ENCODE peak calls at places on chromosomes 13 and 19, in ten cellular contexts. One of them, this sample, is unnamed.

GRCh38 chr13:47484564-47484963 is 516.5 kb downstream of the SUCLA2 start:
- DNase-seq in AG04450: peak; percentile 52
- DNase-seq in PC-9: no peak
- DNase-seq in CD4-positive, alpha-beta T cell: no peak
- DNase-seq in endothelial cell: no peak
- DNase-seq in nephron progenitor cell: no peak
- DNase-seq in heart left ventricle: no peak
- DNase-seq in psoas muscle: no peak
- DNase-seq in cardiac fibroblast: peak; percentile 56
- DNase-seq in activated B cell treated with CpG ODN at 0.5 μM for 24 hours: no peak
- DNase-seq in this sample: no peak

GRCh38 chr19:18053571-18054219 is 33.0 kb downstream of the IL12RB1 start:
- DNase-seq in AG04450: no peak
- DNase-seq in psoas muscle: no peak
- DNase-seq in CD4-positive, alpha-beta T cell: no peak
- DNase-seq in nephron progenitor cell: no peak
- DNase-seq in activated B cell treated with CpG ODN at 0.5 μM for 24 hours: no peak
- DNase-seq in endothelial cell: no peak
- DNase-seq in cardiac fibroblast: peak; percentile 27
- DNase-seq in PC-9: peak; percentile 49
- DNase-seq in heart left ventricle: no peak
- DNase-seq in this sample: no peak

GRCh38 chr19:12065100-12065538 is 588 bp downstream of the ZNF844 start:
- DNase-seq in PC-9: peak; percentile 36
- DNase-seq in nephron progenitor cell: peak; percentile 33
- DNase-seq in cardiac fibroblast: peak; percentile 54
- DNase-seq in CD4-positive, alpha-beta T cell: no peak
- DNase-seq in AG04450: no peak
- DNase-seq in heart left ventricle: peak; percentile 30
- DNase-seq in psoas muscle: peak; percentile 58
- DNase-seq in endothelial cell: no peak
- DNase-seq in activated B cell treated with CpG ODN at 0.5 μM for 24 hours: no peak
- DNase-seq in this sample: no peak

GRCh38 chr13:112984954-112985802 is 16.2 kb downstream of the MCF2L start:
- DNase-seq in cardiac fibroblast: no peak
- DNase-seq in psoas muscle: no peak
- DNase-seq in activated B cell treated with CpG ODN at 0.5 μM for 24 hours: no peak
- DNase-seq in heart left ventricle: no peak
- DNase-seq in endothelial cell: no peak
- DNase-seq in PC-9: no peak
- DNase-seq in nephron progenitor cell: no peak
- DNase-seq in CD4-positive, alpha-beta T cell: no peak
- DNase-seq in AG04450: no peak
- DNase-seq in this sample: no peak

GRCh38 chr13:19961924-19962323 is 3.4 kb downstream of the ZMYM2 start:
- DNase-seq in cardiac fibroblast: no peak
- DNase-seq in activated B cell treated with CpG ODN at 0.5 μM for 24 hours: no peak
- DNase-seq in PC-9: no peak
- DNase-seq in psoas muscle: no peak
- DNase-seq in CD4-positive, alpha-beta T cell: no peak
- DNase-seq in endothelial cell: no peak
- DNase-seq in AG04450: no peak
- DNase-seq in nephron progenitor cell: no peak
- DNase-seq in heart left ventricle: no peak
- DNase-seq in this sample: no peak

GRCh38 chr19:47247308-47247990 is 8.9 kb upstream of the CCDC9 start:
- DNase-seq in psoas muscle: peak; percentile 89
- DNase-seq in CD4-positive, alpha-beta T cell: peak; percentile 61
- DNase-seq in nephron progenitor cell: peak; percentile 81
- DNase-seq in AG04450: peak; percentile 49
- DNase-seq in heart left ventricle: peak; percentile 74
- DNase-seq in PC-9: peak; percentile 45
- DNase-seq in cardiac fibroblast: peak; percentile 87
- DNase-seq in endothelial cell: peak; percentile 78
- DNase-seq in activated B cell treated with CpG ODN at 0.5 μM for 24 hours: peak; percentile 75
- DNase-seq in this sample: peak; percentile 83

GRCh38 chr13:110265682-110266430 is 41.1 kb downstream of the COL4A1 start:
- DNase-seq in AG04450: no peak
- DNase-seq in activated B cell treated with CpG ODN at 0.5 μM for 24 hours: no peak
- DNase-seq in psoas muscle: peak; percentile 84
- DNase-seq in PC-9: no peak
- DNase-seq in endothelial cell: no peak
- DNase-seq in nephron progenitor cell: no peak
- DNase-seq in heart left ventricle: peak; percentile 61
- DNase-seq in cardiac fibroblast: no peak
- DNase-seq in CD4-positive, alpha-beta T cell: no peak
- DNase-seq in this sample: no peak

GRCh38 chr19:17058236-17058635 is 17.0 kb downstream of the HAUS8 start:
- DNase-seq in activated B cell treated with CpG ODN at 0.5 μM for 24 hours: no peak
- DNase-seq in AG04450: no peak
- DNase-seq in cardiac fibroblast: peak; percentile 40
- DNase-seq in endothelial cell: no peak
- DNase-seq in PC-9: no peak
- DNase-seq in heart left ventricle: no peak
- DNase-seq in nephron progenitor cell: no peak
- DNase-seq in psoas muscle: no peak
- DNase-seq in CD4-positive, alpha-beta T cell: no peak
- DNase-seq in this sample: no peak

DNA sequence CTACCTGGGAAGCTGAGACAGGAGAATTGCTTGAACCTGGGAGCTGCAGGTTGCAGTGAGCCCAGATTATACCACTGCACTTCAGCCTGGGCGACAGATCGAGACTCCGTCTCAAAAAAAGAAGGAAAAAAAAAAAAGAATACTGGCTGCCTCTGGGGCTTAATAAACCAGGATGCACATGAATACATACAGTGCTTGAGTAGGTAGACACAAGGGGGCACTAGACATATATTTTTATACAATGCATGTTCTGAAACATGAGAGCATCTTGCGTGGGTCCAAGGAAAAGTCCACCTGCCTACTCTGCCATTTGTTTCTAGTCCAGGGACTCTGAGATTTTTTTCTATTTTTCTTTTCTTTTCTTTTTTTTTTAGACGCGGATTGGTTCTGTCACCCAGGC is 31.2 kb downstream of the KEAP1 start:
- DNase-seq in PC-9: no peak
- DNase-seq in psoas muscle: no peak
- DNase-seq in endothelial cell: no peak
- DNase-seq in AG04450: no peak
- DNase-seq in cardiac fibroblast: peak; percentile 71
- DNase-seq in nephron progenitor cell: no peak
- DNase-seq in heart left ventricle: no peak
- DNase-seq in activated B cell treated with CpG ODN at 0.5 μM for 24 hours: no peak
- DNase-seq in CD4-positive, alpha-beta T cell: no peak
- DNase-seq in this sample: no peak
- TF ChIP-seq CTCF in PC-9: peak; percentile 65
- TF ChIP-seq CTCF in psoas muscle: peak; percentile 23
- TF ChIP-seq CTCF in endothelial cell: no peak
- TF ChIP-seq CTCF in AG04450: peak; percentile 56
- TF ChIP-seq CTCF in cardiac fibroblast: peak; percentile 49
- TF ChIP-seq CTCF in nephron progenitor cell: peak; percentile 21
- TF ChIP-seq CTCF in heart left ventricle: no peak
- TF ChIP-seq CTCF in activated B cell treated with CpG ODN at 0.5 μM for 24 hours: no peak
- TF ChIP-seq CTCF in CD4-positive, alpha-beta T cell: peak; percentile 38
- TF ChIP-seq CTCF in this sample: peak; percentile 34

GRCh38 chr19:23286477-23286876 is 36.3 kb upstream of the ZNF724 start:
- DNase-seq in psoas muscle: no peak
- DNase-seq in endothelial cell: no peak
- DNase-seq in activated B cell treated with CpG ODN at 0.5 μM for 24 hours: no peak
- DNase-seq in PC-9: no peak
- DNase-seq in cardiac fibroblast: no peak
- DNase-seq in AG04450: no peak
- DNase-seq in nephron progenitor cell: no peak
- DNase-seq in heart left ventricle: no peak
- DNase-seq in CD4-positive, alpha-beta T cell: no peak
- DNase-seq in this sample: no peak
- TF ChIP-seq CTCF in psoas muscle: no peak
- TF ChIP-seq CTCF in endothelial cell: peak; percentile 49
- TF ChIP-seq CTCF in activated B cell treated with CpG ODN at 0.5 μM for 24 hours: no peak
- TF ChIP-seq CTCF in PC-9: peak; percentile 61
- TF ChIP-seq CTCF in cardiac fibroblast: peak; percentile 38
- TF ChIP-seq CTCF in AG04450: peak; percentile 37
- TF ChIP-seq CTCF in nephron progenitor cell: peak; percentile 19
- TF ChIP-seq CTCF in heart left ventricle: no peak
- TF ChIP-seq CTCF in CD4-positive, alpha-beta T cell: peak; percentile 36
- TF ChIP-seq CTCF in this sample: no peak

GRCh38 chr19:55161571-55162322 is 4.2 kb upstream of the TNNI3 start:
- DNase-seq in AG04450: no peak
- DNase-seq in psoas muscle: peak; percentile 50
- DNase-seq in nephron progenitor cell: no peak
- DNase-seq in activated B cell treated with CpG ODN at 0.5 μM for 24 hours: no peak
- DNase-seq in heart left ventricle: no peak
- DNase-seq in endothelial cell: no peak
- DNase-seq in CD4-positive, alpha-beta T cell: no peak
- DNase-seq in PC-9: no peak
- DNase-seq in cardiac fibroblast: no peak
- DNase-seq in this sample: no peak

GRCh38 chr19:55169136-55169535 is 2.7 kb upstream of the DNAAF3 start:
- DNase-seq in AG04450: no peak
- DNase-seq in cardiac fibroblast: no peak
- DNase-seq in nephron progenitor cell: no peak
- DNase-seq in endothelial cell: no peak
- DNase-seq in PC-9: no peak
- DNase-seq in CD4-positive, alpha-beta T cell: no peak
- DNase-seq in heart left ventricle: no peak
- DNase-seq in activated B cell treated with CpG ODN at 0.5 μM for 24 hours: no peak
- DNase-seq in psoas muscle: no peak
- DNase-seq in this sample: no peak

GRCh38 chr19:55160986-55161365 is 3.4 kb upstream of the TNNI3 start:
- DNase-seq in endothelial cell: no peak
- DNase-seq in nephron progenitor cell: no peak
- DNase-seq in psoas muscle: no peak
- DNase-seq in AG04450: no peak
- DNase-seq in CD4-positive, alpha-beta T cell: no peak
- DNase-seq in heart left ventricle: no peak
- DNase-seq in PC-9: no peak
- DNase-seq in activated B cell treated with CpG ODN at 0.5 μM for 24 hours: no peak
- DNase-seq in cardiac fibroblast: no peak
- DNase-seq in this sample: no peak

GRCh38 chr19:55166530-55167268 is at the start of gene DNAAF3:
- DNase-seq in PC-9: peak; percentile 96
- DNase-seq in heart left ventricle: peak; percentile 93
- DNase-seq in CD4-positive, alpha-beta T cell: peak; percentile 75
- DNase-seq in AG04450: peak; percentile 90
- DNase-seq in nephron progenitor cell: peak; percentile 98
- DNase-seq in cardiac fibroblast: peak; percentile 98
- DNase-seq in endothelial cell: peak; percentile 98
- DNase-seq in psoas muscle: peak; percentile 97
- DNase-seq in activated B cell treated with CpG ODN at 0.5 μM for 24 hours: no peak
- DNase-seq in this sample: peak; percentile 98

DNA sequence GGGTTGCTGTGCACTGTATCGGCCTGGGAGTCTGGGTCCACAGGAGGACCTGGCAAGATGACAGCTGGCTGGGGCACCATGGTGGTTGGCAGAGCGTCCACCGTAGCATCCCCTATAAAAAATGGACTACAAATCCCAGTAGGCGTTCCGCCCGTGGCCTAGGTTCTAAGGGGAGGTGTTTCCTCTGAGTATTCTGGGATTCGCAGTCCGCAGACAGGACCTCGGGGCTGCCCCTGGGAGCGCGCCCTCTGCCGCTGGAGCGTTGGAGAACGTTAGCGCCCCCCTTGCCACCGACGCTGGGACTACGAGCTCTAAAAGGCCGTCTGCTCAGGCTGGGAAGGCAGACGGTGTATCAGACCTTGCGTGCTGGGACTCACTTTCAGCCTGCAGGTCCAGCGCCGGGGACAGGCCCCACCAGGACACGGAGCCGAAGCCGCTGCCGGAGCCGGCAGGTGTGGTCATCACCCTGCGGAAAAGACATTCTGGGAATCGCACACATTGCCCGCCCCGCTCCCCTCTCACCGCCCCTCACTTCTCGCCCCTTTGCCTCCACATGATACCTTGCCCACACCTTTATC is 372 bp downstream of the DNAAF3 start:
- DNase-seq in CD4-positive, alpha-beta T cell: peak; percentile 50
- DNase-seq in heart left ventricle: peak; percentile 72
- DNase-seq in activated B cell treated with CpG ODN at 0.5 μM for 24 hours: no peak
- DNase-seq in cardiac fibroblast: peak; percentile 77
- DNase-seq in nephron progenitor cell: peak; percentile 83
- DNase-seq in psoas muscle: peak; percentile 81
- DNase-seq in PC-9: peak; percentile 82
- DNase-seq in AG04450: no peak
- DNase-seq in endothelial cell: peak; percentile 84
- DNase-seq in this sample: no peak
- TF ChIP-seq CTCF in CD4-positive, alpha-beta T cell: no peak
- TF ChIP-seq CTCF in heart left ventricle: peak; percentile 35
- TF ChIP-seq CTCF in activated B cell treated with CpG ODN at 0.5 μM for 24 hours: no peak
- TF ChIP-seq CTCF in cardiac fibroblast: peak; percentile 67
- TF ChIP-seq CTCF in nephron progenitor cell: peak; percentile 60
- TF ChIP-seq CTCF in psoas muscle: peak; percentile 40
- TF ChIP-seq CTCF in PC-9: peak; percentile 85
- TF ChIP-seq CTCF in AG04450: peak; percentile 62
- TF ChIP-seq CTCF in endothelial cell: peak; percentile 27
- TF ChIP-seq CTCF in this sample: no peak

GRCh38 chr19:20072936-20073335 is 4.9 kb upstream of the ZNF90 start:
- DNase-seq in nephron progenitor cell: no peak
- DNase-seq in psoas muscle: no peak
- DNase-seq in AG04450: no peak
- DNase-seq in endothelial cell: no peak
- DNase-seq in PC-9: no peak
- DNase-seq in heart left ventricle: no peak
- DNase-seq in CD4-positive, alpha-beta T cell: no peak
- DNase-seq in cardiac fibroblast: no peak
- DNase-seq in activated B cell treated with CpG ODN at 0.5 μM for 24 hours: no peak
- DNase-seq in this sample: no peak

GRCh38 chr19:20079487-20079886 is 1.7 kb downstream of the ZNF90 start:
- DNase-seq in cardiac fibroblast: no peak
- DNase-seq in psoas muscle: no peak
- DNase-seq in heart left ventricle: no peak
- DNase-seq in nephron progenitor cell: no peak
- DNase-seq in activated B cell treated with CpG ODN at 0.5 μM for 24 hours: no peak
- DNase-seq in AG04450: no peak
- DNase-seq in endothelial cell: no peak
- DNase-seq in PC-9: no peak
- DNase-seq in CD4-positive, alpha-beta T cell: no peak
- DNase-seq in this sample: no peak

GRCh38 chr19:20078696-20079095 is 896 bp downstream of the ZNF90 start:
- DNase-seq in nephron progenitor cell: peak; percentile 46
- DNase-seq in psoas muscle: no peak
- DNase-seq in CD4-positive, alpha-beta T cell: peak; percentile 6
- DNase-seq in PC-9: no peak
- DNase-seq in heart left ventricle: peak; percentile 9
- DNase-seq in activated B cell treated with CpG ODN at 0.5 μM for 24 hours: no peak
- DNase-seq in cardiac fibroblast: peak; percentile 19
- DNase-seq in AG04450: no peak
- DNase-seq in endothelial cell: peak; percentile 25
- DNase-seq in this sample: peak; percentile 58

DNA sequence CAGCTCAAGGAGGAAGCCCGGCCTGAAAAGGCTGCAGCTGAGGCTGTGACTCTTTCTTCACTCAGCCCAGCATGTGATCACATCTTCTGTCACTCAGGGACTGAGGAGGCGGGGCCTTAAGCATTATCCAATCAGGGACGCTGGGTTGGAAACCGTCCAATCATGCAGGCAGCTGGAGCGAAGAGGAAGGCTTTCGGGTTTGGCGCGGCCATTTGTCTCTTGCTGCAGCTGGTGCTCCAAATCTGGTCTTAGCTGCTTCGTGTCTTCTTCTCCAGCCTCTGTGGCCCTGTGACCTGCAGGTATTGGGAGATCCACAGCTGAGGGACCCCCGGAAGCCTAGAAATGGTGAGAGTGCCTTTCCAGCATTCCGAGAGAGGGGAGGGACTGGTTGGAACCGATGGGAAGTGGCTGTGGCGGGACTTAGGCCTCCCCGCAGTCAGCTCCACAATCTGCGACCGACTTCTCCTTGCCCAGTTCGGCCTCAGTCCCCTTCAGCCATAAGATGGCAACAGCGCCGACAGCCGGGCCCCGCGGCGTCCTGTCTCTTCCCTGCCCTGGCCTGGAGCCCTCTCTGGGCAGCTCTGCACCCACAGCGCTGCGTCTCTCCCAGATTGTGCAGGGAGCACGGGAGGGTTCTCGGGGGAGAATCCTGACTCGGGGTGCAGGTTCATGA is at the start of gene ZNF90:
- DNase-seq in AG04450: peak; percentile 92
- DNase-seq in nephron progenitor cell: peak; percentile 88
- DNase-seq in heart left ventricle: peak; percentile 95
- DNase-seq in activated B cell treated with CpG ODN at 0.5 μM for 24 hours: peak; percentile 73
- DNase-seq in CD4-positive, alpha-beta T cell: peak; percentile 89
- DNase-seq in psoas muscle: peak; percentile 92
- DNase-seq in cardiac fibroblast: peak; percentile 85
- DNase-seq in PC-9: peak; percentile 95
- DNase-seq in endothelial cell: peak; percentile 87
- DNase-seq in this sample: peak; percentile 86
- TF ChIP-seq CTCF in AG04450: no peak
- TF ChIP-seq CTCF in nephron progenitor cell: no peak
- TF ChIP-seq CTCF in heart left ventricle: no peak
- TF ChIP-seq CTCF in activated B cell treated with CpG ODN at 0.5 μM for 24 hours: no peak
- TF ChIP-seq CTCF in CD4-positive, alpha-beta T cell: no peak
- TF ChIP-seq CTCF in psoas muscle: no peak
- TF ChIP-seq CTCF in cardiac fibroblast: peak; percentile 4
- TF ChIP-seq CTCF in PC-9: peak; percentile 21
- TF ChIP-seq CTCF in endothelial cell: no peak
- TF ChIP-seq CTCF in this sample: no peak

This sample was measured in mesothelial cell of epicardium.